ENCODE peak calls at places on chromosome 17, in six cellular contexts. One of them, this sample, is unnamed.

GRCh38 chr17:46772879-46773620 is 45.4 kb downstream of the WNT3 start:
- DNase-seq in endothelial cell: no peak
- DNase-seq in C1 segment of cervical spinal cord: no peak
- DNase-seq in effector memory CD8-positive, alpha-beta T cell: no peak
- DNase-seq in Karpas-422: peak; percentile 58
- DNase-seq in ecto neural progenitor cell: peak; percentile 61
- DNase-seq in this sample: peak; percentile 9

GRCh38 chr17:43314582-43314981 is 80.8 kb upstream of the RNU2-1 start:
- DNase-seq in endothelial cell: no peak
- DNase-seq in C1 segment of cervical spinal cord: no peak
- DNase-seq in effector memory CD8-positive, alpha-beta T cell: no peak
- DNase-seq in Karpas-422: peak; percentile 46
- DNase-seq in ecto neural progenitor cell: no peak
- DNase-seq in this sample: no peak

GRCh38 chr17:44502598-44503079 is 567 bp downstream of the GPATCH8 start:
- DNase-seq in endothelial cell: no peak
- DNase-seq in C1 segment of cervical spinal cord: no peak
- DNase-seq in effector memory CD8-positive, alpha-beta T cell: no peak
- DNase-seq in Karpas-422: peak; percentile 75
- DNase-seq in ecto neural progenitor cell: no peak
- DNase-seq in this sample: no peak

GRCh38 chr17:17079761-17080160 is 37.5 kb downstream of the MPRIP start:
- DNase-seq in endothelial cell: no peak
- DNase-seq in C1 segment of cervical spinal cord: peak; percentile 74
- DNase-seq in effector memory CD8-positive, alpha-beta T cell: no peak
- DNase-seq in Karpas-422: no peak
- DNase-seq in ecto neural progenitor cell: no peak
- DNase-seq in this sample: no peak

GRCh38 chr17:4744999-4745969 is 5.6 kb upstream of the CXCL16 start:
- DNase-seq in endothelial cell: peak; percentile 37
- DNase-seq in C1 segment of cervical spinal cord: no peak
- DNase-seq in effector memory CD8-positive, alpha-beta T cell: no peak
- DNase-seq in Karpas-422: no peak
- DNase-seq in ecto neural progenitor cell: peak; percentile 79
- DNase-seq in this sample: no peak

GRCh38 chr17:68455756-68456528 is 1.4 kb downstream of the WIPI1 start:
- DNase-seq in endothelial cell: no peak
- DNase-seq in C1 segment of cervical spinal cord: no peak
- DNase-seq in effector memory CD8-positive, alpha-beta T cell: no peak
- DNase-seq in Karpas-422: no peak
- DNase-seq in ecto neural progenitor cell: no peak
- DNase-seq in this sample: peak; percentile 63

GRCh38 chr17:60248618-60249516 is 99.1 kb downstream of the CA4 start:
- DNase-seq in endothelial cell: no peak
- DNase-seq in C1 segment of cervical spinal cord: no peak
- DNase-seq in effector memory CD8-positive, alpha-beta T cell: no peak
- DNase-seq in Karpas-422: no peak
- DNase-seq in ecto neural progenitor cell: no peak
- DNase-seq in this sample: no peak

GRCh38 chr17:67025216-67025792 is 19.1 kb upstream of the CACNG1 start:
- DNase-seq in endothelial cell: no peak
- DNase-seq in C1 segment of cervical spinal cord: no peak
- DNase-seq in effector memory CD8-positive, alpha-beta T cell: no peak
- DNase-seq in Karpas-422: no peak
- DNase-seq in ecto neural progenitor cell: no peak
- DNase-seq in this sample: no peak

GRCh38 chr17:78252111-78252634 is 20.7 kb downstream of the TMEM235 start:
- DNase-seq in endothelial cell: no peak
- DNase-seq in C1 segment of cervical spinal cord: no peak
- DNase-seq in effector memory CD8-positive, alpha-beta T cell: peak; percentile 82
- DNase-seq in Karpas-422: peak; percentile 47
- DNase-seq in ecto neural progenitor cell: no peak
- DNase-seq in this sample: no peak

GRCh38 chr17:2815781-2816185 is 19.5 kb downstream of the RAP1GAP2 start:
- DNase-seq in endothelial cell: no peak
- DNase-seq in C1 segment of cervical spinal cord: no peak
- DNase-seq in effector memory CD8-positive, alpha-beta T cell: no peak
- DNase-seq in Karpas-422: no peak
- DNase-seq in ecto neural progenitor cell: no peak
- DNase-seq in this sample: no peak

GRCh38 chr17:79997004-79997673 is 38.5 kb downstream of the TBC1D16 start:
- DNase-seq in endothelial cell: no peak
- DNase-seq in C1 segment of cervical spinal cord: no peak
- DNase-seq in effector memory CD8-positive, alpha-beta T cell: peak; percentile 81
- DNase-seq in Karpas-422: no peak
- DNase-seq in ecto neural progenitor cell: no peak
- DNase-seq in this sample: peak; percentile 99

GRCh38 chr17:72421128-72422092 is 300.6 kb downstream of the SOX9 start:
- DNase-seq in endothelial cell: no peak
- DNase-seq in C1 segment of cervical spinal cord: peak; percentile 78
- DNase-seq in effector memory CD8-positive, alpha-beta T cell: no peak
- DNase-seq in Karpas-422: peak; percentile 78
- DNase-seq in ecto neural progenitor cell: no peak
- DNase-seq in this sample: no peak

GRCh38 chr17:7854078-7854777 is 638 bp upstream of the TMEM88 start:
- DNase-seq in endothelial cell: no peak
- DNase-seq in C1 segment of cervical spinal cord: no peak
- DNase-seq in effector memory CD8-positive, alpha-beta T cell: no peak
- DNase-seq in Karpas-422: no peak
- DNase-seq in ecto neural progenitor cell: peak; percentile 71
- DNase-seq in this sample: no peak

This sample was measured in GF-D8.